ENCODE peak calls at places on chromosomes 12 and 14, in nine cellular contexts. O is lower lobe of right lung, N is cardiac muscle cell, C is gastrocnemius medialis, Y is Peyer's patch, A is mammary epithelial cell, I is A673, G is adrenal gland, R is tibial artery. F is an unnamed sample.
A peak's percentile ranks its signal among the peaks of the same experiment; 100 is the strongest.

GRCh38 chr14:103141117-103141796 is 18.0 kb downstream of the TNFAIP2 start:
- DNase-seq in I (peak; percentile 62), G (peak; percentile 73), A (peak; percentile 34), Y (peak; percentile 48), N (peak; percentile 63), R (no peak), O (peak; percentile 62), C (no peak), F (no peak)

GRCh38 chr14:102323102-102323501 is 3.6 kb downstream of the ZNF839 start:
- DNase-seq in I (peak; percentile 86), A (peak; percentile 72), N (peak; percentile 90), G (peak; percentile 79), O (peak; percentile 71), R (peak; percentile 84), C (peak; percentile 48), Y (no peak), F (peak; percentile 72)

GRCh38 chr14:101815994-101816393 is 54.5 kb downstream of the PPP2R5C start:
- DNase-seq in O (no peak), G (no peak), A (no peak), N (no peak), C (no peak), Y (no peak), R (no peak), I (no peak), F (no peak)

GRCh38 chr14:73744175-73744867 is 30.1 kb upstream of the PNMA1 start:
- DNase-seq in A (no peak), O (no peak), R (no peak), I (no peak), C (no peak), N (no peak), G (no peak), Y (peak; percentile 81), F (peak; percentile 50)

GRCh38 chr14:25006961-25007795 is 42.8 kb downstream of the STXBP6 start:
- DNase-seq in G (no peak), I (peak; percentile 67), R (no peak), O (no peak), A (peak; percentile 85), N (peak; percentile 87), Y (no peak), C (no peak), F (peak; percentile 84)

GRCh38 chr14:68795602-68796417 is 2.9 kb upstream of the ZFP36L1 start:
- DNase-seq in C (peak; percentile 69), G (peak; percentile 86), N (peak; percentile 79), I (peak; percentile 69), Y (peak; percentile 92), A (peak; percentile 85), R (peak; percentile 82), O (peak; percentile 88), F (peak; percentile 52)

GRCh38 chr12:66014818-66015217 is 115.7 kb downstream of the LLPH start:
- DNase-seq in I (no peak), N (peak; percentile 29), G (no peak), O (no peak), C (no peak), Y (no peak), A (peak; percentile 33), R (no peak), F (peak; percentile 69)

GRCh38 chr12:51621155-51621922 is 30.3 kb downstream of the SCN8A start:
- DNase-seq in O (no peak), C (no peak), Y (no peak), G (no peak), R (no peak), A (no peak), N (peak; percentile 54), I (no peak), F (no peak)

GRCh38 chr14:67766035-67766680 is 50.2 kb downstream of the ZFYVE26 start:
- DNase-seq in A (no peak), I (no peak), R (peak; percentile 24), Y (no peak), O (peak; percentile 52), G (no peak), C (no peak), N (no peak), F (no peak)

GRCh38 chr14:61476737-61477410 is 155.5 kb downstream of the PRKCH start:
- DNase-seq in A (peak; percentile 90), O (no peak), Y (no peak), I (no peak), G (peak; percentile 71), R (peak; percentile 70), N (peak; percentile 99), C (peak; percentile 25), F (peak; percentile 93)

GRCh38 chr12:121804417-121805111 is 755 bp downstream of the SETD1B start:
- DNase-seq in Y (peak; percentile 73), A (peak; percentile 29), O (no peak), G (peak; percentile 50), N (peak; percentile 32), R (no peak), I (peak; percentile 57), C (no peak), F (no peak)

GRCh38 chr14:100726812-100727564 is at the start of gene DLK1:
- DNase-seq in R (no peak), O (no peak), A (no peak), G (no peak), I (no peak), Y (no peak), C (no peak), N (no peak), F (no peak)

GRCh38 chr12:78977463-78977862 is 112.9 kb downstream of the SYT1 start:
- DNase-seq in A (no peak), C (no peak), O (no peak), G (no peak), R (no peak), Y (no peak), N (no peak), I (no peak), F (peak; percentile 77)

GRCh38 chr14:93092606-93093556 is 22.8 kb downstream of the ITPK1 start:
- DNase-seq in I (no peak), R (no peak), C (no peak), A (peak; percentile 45), N (no peak), G (no peak), Y (no peak), O (no peak), F (peak; percentile 63)

GRCh38 chr14:51884086-51884927 is 23.9 kb downstream of the GNG2 start:
- DNase-seq in C (no peak), R (no peak), I (peak; percentile 10), A (no peak), G (no peak), O (no peak), Y (no peak), N (peak; percentile 80), F (no peak)

GRCh38 chr12:54611715-54612116 is 23.0 kb downstream of the LACRT start:
- DNase-seq in C (no peak), A (no peak), N (no peak), Y (no peak), O (no peak), I (no peak), G (no peak), R (no peak), F (no peak)

GRCh38 chr12:1445807-1446206 is 148.6 kb downstream of the FBXL14 start:
- DNase-seq in O (no peak), C (no peak), A (no peak), Y (no peak), G (no peak), N (no peak), R (no peak), I (no peak), F (no peak)

GRCh38 chr14:81990312-81990761 is 456.7 kb upstream of the SEL1L start:
- DNase-seq in C (no peak), G (peak; percentile 70), N (peak; percentile 66), O (no peak), R (no peak), A (peak; percentile 32), I (peak; percentile 61), Y (no peak), F (peak; percentile 52)

GRCh38 chr12:45426294-45426693 is 210.4 kb downstream of the ANO6 start:
- DNase-seq in Y (no peak), O (no peak), C (no peak), N (no peak), G (no peak), R (no peak), A (no peak), I (no peak), F (no peak)

GRCh38 chr12:96210376-96211055 is 16.3 kb downstream of the ELK3 start:
- DNase-seq in A (no peak), G (no peak), I (peak; percentile 24), O (no peak), N (no peak), R (no peak), C (no peak), Y (no peak), F (no peak)
- H3K4me3 ChIP-seq in A (no peak overlapping the region), G (no peak overlapping the region), I (no peak overlapping the region), O (no peak overlapping the region), N (no peak overlapping the region), R (no peak overlapping the region), C (no peak overlapping the region), Y (no peak overlapping the region), F (peak overlapping the region; percentile 8)

GRCh38 chr12:115785548-115785947 is 491.9 kb downstream of the MED13L start:
- DNase-seq in O (no peak), Y (no peak), C (no peak), A (no peak), R (no peak), N (no peak), G (no peak), I (no peak), F (no peak)
- TF ChIP-seq CTCF in O (no peak), Y (no peak), C (no peak), A (peak; percentile 9), R (no peak), N (no peak), G (no peak), I (no peak), F (no peak)

DNA sequence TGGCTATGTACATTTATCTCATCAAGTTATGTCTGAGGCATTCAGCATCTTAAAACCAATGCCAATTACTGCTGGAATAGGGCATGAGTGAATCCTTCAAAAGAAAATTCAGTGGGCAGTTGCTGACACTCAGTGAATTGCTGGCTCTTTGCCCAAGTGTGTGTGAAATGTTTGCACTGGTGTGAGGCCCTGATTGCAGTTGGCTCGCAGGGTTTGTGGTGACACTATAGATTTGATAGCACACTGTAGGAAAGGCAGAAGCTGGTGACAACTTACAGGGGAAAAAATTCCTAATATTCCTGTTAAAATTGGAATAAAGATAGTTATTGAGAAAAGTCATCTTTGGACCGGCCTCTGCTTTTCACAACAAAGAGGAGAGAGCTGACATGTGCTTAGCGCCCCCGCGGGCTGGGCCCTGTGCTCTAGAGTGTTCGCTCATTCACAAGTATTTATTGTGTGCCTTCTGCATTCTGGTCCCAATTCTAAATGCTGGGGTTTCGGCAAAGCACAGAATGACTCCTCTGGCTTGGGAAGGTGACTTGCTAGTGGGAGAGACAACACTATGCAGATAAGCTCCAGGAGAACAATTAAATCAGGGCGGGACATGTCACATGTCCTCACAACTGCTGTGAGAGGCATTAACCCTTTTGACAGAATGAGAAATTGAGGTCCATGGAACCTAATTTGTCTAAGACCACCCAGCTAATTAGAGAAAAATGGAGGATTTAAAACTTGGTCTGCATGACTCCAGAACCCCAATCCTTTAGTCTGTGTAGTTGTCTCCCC is 418.7 kb downstream of the NPAS3 start:
- DNase-seq in N (peak; percentile 31), G (no peak), C (no peak), I (no peak), A (no peak), O (no peak), Y (no peak), R (no peak), F (no peak)
- H3K4me3 ChIP-seq in N (no peak overlapping the region), G (no peak overlapping the region), C (no peak overlapping the region), I (no peak overlapping the region), A (no peak overlapping the region), O (no peak overlapping the region), Y (no peak overlapping the region), R (no peak overlapping the region), F (no peak overlapping the region)

GRCh38 chr12:125376422-125376821 is 311.2 kb downstream of the AACS start:
- DNase-seq in A (no peak), G (no peak), R (no peak), N (no peak), O (no peak), Y (no peak), C (no peak), I (no peak), F (no peak)
- TF ChIP-seq CTCF in A (no peak), G (no peak), R (no peak), N (no peak), O (no peak), Y (no peak), C (no peak), I (no peak), F (no peak)

F was measured in bronchial epithelial cell.